ENCODE peak calls at places on chromosomes 6 and 20, in six cellular contexts. One of them, this sample, is unnamed.

GRCh38 chr6:146997062-146997461 is 207.2 kb upstream of the STXBP5 start:
- DNase-seq in HCT116: no peak
- DNase-seq in PC-3: peak; percentile 52
- DNase-seq in SK-N-SH: no peak
- DNase-seq in neural progenitor cell: no peak
- DNase-seq in GM23338: no peak
- DNase-seq in this sample: no peak

GRCh38 chr6:31906122-31906521 is 4.2 kb upstream of the ZBTB12 start:
- DNase-seq in HCT116: no peak
- DNase-seq in PC-3: no peak
- DNase-seq in SK-N-SH: no peak
- DNase-seq in neural progenitor cell: peak; percentile 71
- DNase-seq in GM23338: peak; percentile 70
- DNase-seq in this sample: no peak

GRCh38 chr20:17658648-17658993 is 23.4 kb downstream of the RRBP1 start:
- DNase-seq in HCT116: no peak
- DNase-seq in PC-3: no peak
- DNase-seq in SK-N-SH: no peak
- DNase-seq in neural progenitor cell: no peak
- DNase-seq in GM23338: no peak
- DNase-seq in this sample: no peak

GRCh38 chr6:3518356-3518841 is 61.5 kb upstream of the SLC22A23 start:
- DNase-seq in HCT116: peak; percentile 37
- DNase-seq in PC-3: peak; percentile 90
- DNase-seq in SK-N-SH: no peak
- DNase-seq in neural progenitor cell: no peak
- DNase-seq in GM23338: no peak
- DNase-seq in this sample: peak; percentile 54

GRCh38 chr6:3841711-3842565 is 7.2 kb upstream of the FAM50B start:
- DNase-seq in HCT116: no peak
- DNase-seq in PC-3: peak; percentile 88
- DNase-seq in SK-N-SH: peak; percentile 30
- DNase-seq in neural progenitor cell: no peak
- DNase-seq in GM23338: no peak
- DNase-seq in this sample: no peak

GRCh38 chr20:21159658-21160380 is 33.9 kb downstream of the KIZ start:
- DNase-seq in HCT116: no peak
- DNase-seq in PC-3: peak; percentile 25
- DNase-seq in SK-N-SH: no peak
- DNase-seq in neural progenitor cell: no peak
- DNase-seq in GM23338: no peak
- DNase-seq in this sample: no peak

GRCh38 chr6:152338335-152339125 is 298.6 kb downstream of the SYNE1 start:
- DNase-seq in HCT116: no peak
- DNase-seq in PC-3: peak; percentile 50
- DNase-seq in SK-N-SH: peak; percentile 59
- DNase-seq in neural progenitor cell: peak; percentile 33
- DNase-seq in GM23338: peak; percentile 50
- DNase-seq in this sample: peak; percentile 52

GRCh38 chr6:11650297-11650696 is 112.7 kb downstream of the TMEM170B start:
- DNase-seq in HCT116: no peak
- DNase-seq in PC-3: peak; percentile 57
- DNase-seq in SK-N-SH: no peak
- DNase-seq in neural progenitor cell: peak; percentile 90
- DNase-seq in GM23338: peak; percentile 90
- DNase-seq in this sample: no peak

GRCh38 chr6:39495023-39495422 is 172.5 kb upstream of the KCNK16 start:
- DNase-seq in HCT116: no peak
- DNase-seq in PC-3: no peak
- DNase-seq in SK-N-SH: no peak
- DNase-seq in neural progenitor cell: no peak
- DNase-seq in GM23338: peak; percentile 23
- DNase-seq in this sample: no peak

GRCh38 chr6:159254186-159254585 is 85.0 kb downstream of the FNDC1 start:
- DNase-seq in HCT116: no peak
- DNase-seq in PC-3: no peak
- DNase-seq in SK-N-SH: no peak
- DNase-seq in neural progenitor cell: no peak
- DNase-seq in GM23338: no peak
- DNase-seq in this sample: no peak

GRCh38 chr20:3323398-3323797 is 84.1 kb downstream of the DNAAF9 start:
- DNase-seq in HCT116: no peak
- DNase-seq in PC-3: peak; percentile 20
- DNase-seq in SK-N-SH: no peak
- DNase-seq in neural progenitor cell: no peak
- DNase-seq in GM23338: no peak
- DNase-seq in this sample: no peak

GRCh38 chr20:905396-905961 is 10.7 kb downstream of the ANGPT4 start:
- DNase-seq in HCT116: no peak
- DNase-seq in PC-3: no peak
- DNase-seq in SK-N-SH: no peak
- DNase-seq in neural progenitor cell: no peak
- DNase-seq in GM23338: no peak
- DNase-seq in this sample: no peak

GRCh38 chr6:5109436-5109835 is 24.3 kb downstream of the PPP1R3G start:
- DNase-seq in HCT116: no peak
- DNase-seq in PC-3: no peak
- DNase-seq in SK-N-SH: no peak
- DNase-seq in neural progenitor cell: no peak
- DNase-seq in GM23338: no peak
- DNase-seq in this sample: no peak

GRCh38 chr6:24996145-24996836 is 60.5 kb upstream of the RIPOR2 start:
- DNase-seq in HCT116: no peak
- DNase-seq in PC-3: no peak
- DNase-seq in SK-N-SH: no peak
- DNase-seq in neural progenitor cell: no peak
- DNase-seq in GM23338: no peak
- DNase-seq in this sample: no peak

GRCh38 chr6:163415620-163416379 is 1.3 kb downstream of the QKI start:
- DNase-seq in HCT116: no peak
- DNase-seq in PC-3: peak; percentile 33
- DNase-seq in SK-N-SH: peak; percentile 64
- DNase-seq in neural progenitor cell: peak; percentile 52
- DNase-seq in GM23338: peak; percentile 66
- DNase-seq in this sample: peak; percentile 77

GRCh38 chr6:111683749-111684267 is 78.1 kb upstream of the TRAF3IP2 start:
- DNase-seq in HCT116: no peak
- DNase-seq in PC-3: no peak
- DNase-seq in SK-N-SH: no peak
- DNase-seq in neural progenitor cell: no peak
- DNase-seq in GM23338: no peak
- DNase-seq in this sample: no peak

GRCh38 chr6:42093582-42094329 is 43.4 kb downstream of the TAF8 start:
- DNase-seq in HCT116: no peak
- DNase-seq in PC-3: peak; percentile 18
- DNase-seq in SK-N-SH: no peak
- DNase-seq in neural progenitor cell: no peak
- DNase-seq in GM23338: peak; percentile 77
- DNase-seq in this sample: peak; percentile 42

GRCh38 chr6:50185006-50185405 is 135.3 kb upstream of the DEFB112 start:
- DNase-seq in HCT116: no peak
- DNase-seq in PC-3: no peak
- DNase-seq in SK-N-SH: peak; percentile 12
- DNase-seq in neural progenitor cell: peak; percentile 70
- DNase-seq in GM23338: peak; percentile 76
- DNase-seq in this sample: peak; percentile 11

GRCh38 chr6:24257282-24257681 is 100.6 kb downstream of the DCDC2 start:
- DNase-seq in HCT116: peak; percentile 13
- DNase-seq in PC-3: peak; percentile 30
- DNase-seq in SK-N-SH: no peak
- DNase-seq in neural progenitor cell: peak; percentile 14
- DNase-seq in GM23338: peak; percentile 67
- DNase-seq in this sample: peak; percentile 10

GRCh38 chr20:7516631-7517051 is 423.6 kb downstream of the HAO1 start:
- DNase-seq in HCT116: no peak
- DNase-seq in PC-3: no peak
- DNase-seq in SK-N-SH: peak; percentile 1
- DNase-seq in neural progenitor cell: no peak
- DNase-seq in GM23338: no peak
- DNase-seq in this sample: peak; percentile 40

GRCh38 chr6:39086294-39086693 is 28.7 kb downstream of the SAYSD1 start:
- DNase-seq in HCT116: no peak
- DNase-seq in PC-3: no peak
- DNase-seq in SK-N-SH: no peak
- DNase-seq in neural progenitor cell: no peak
- DNase-seq in GM23338: no peak
- DNase-seq in this sample: no peak

GRCh38 chr6:169812257-169812644 is 60.8 kb downstream of the ERMARD start:
- DNase-seq in HCT116: no peak
- DNase-seq in PC-3: no peak
- DNase-seq in SK-N-SH: no peak
- DNase-seq in neural progenitor cell: no peak
- DNase-seq in GM23338: no peak
- DNase-seq in this sample: no peak

GRCh38 chr6:83474309-83474708 is 38.0 kb upstream of the PRSS35 start:
- DNase-seq in HCT116: no peak
- DNase-seq in PC-3: no peak
- DNase-seq in SK-N-SH: no peak
- DNase-seq in neural progenitor cell: no peak
- DNase-seq in GM23338: peak; percentile 2
- DNase-seq in this sample: no peak

GRCh38 chr20:10715035-10715434 is 41.2 kb upstream of the JAG1 start:
- DNase-seq in HCT116: no peak
- DNase-seq in PC-3: peak; percentile 85
- DNase-seq in SK-N-SH: no peak
- DNase-seq in neural progenitor cell: no peak
- DNase-seq in GM23338: no peak
- DNase-seq in this sample: no peak

GRCh38 chr20:51121901-51122412 is 99.0 kb upstream of the KCNG1 start:
- DNase-seq in HCT116: no peak
- DNase-seq in PC-3: peak; percentile 87
- DNase-seq in SK-N-SH: no peak
- DNase-seq in neural progenitor cell: no peak
- DNase-seq in GM23338: no peak
- DNase-seq in this sample: no peak

GRCh38 chr6:131782764-131783163 is 25.1 kb upstream of the ENPP1 start:
- DNase-seq in HCT116: no peak
- DNase-seq in PC-3: peak; percentile 31
- DNase-seq in SK-N-SH: no peak
- DNase-seq in neural progenitor cell: no peak
- DNase-seq in GM23338: peak; percentile 21
- DNase-seq in this sample: peak; percentile 32

GRCh38 chr6:21846541-21847451 is 253.2 kb downstream of the SOX4 start:
- DNase-seq in HCT116: no peak
- DNase-seq in PC-3: peak; percentile 19
- DNase-seq in SK-N-SH: peak; percentile 35
- DNase-seq in neural progenitor cell: peak; percentile 67
- DNase-seq in GM23338: peak; percentile 69
- DNase-seq in this sample: peak; percentile 82

GRCh38 chr20:21665687-21666446 is 39.6 kb upstream of the PAX1 start:
- DNase-seq in HCT116: no peak
- DNase-seq in PC-3: peak; percentile 40
- DNase-seq in SK-N-SH: no peak
- DNase-seq in neural progenitor cell: no peak
- DNase-seq in GM23338: no peak
- DNase-seq in this sample: no peak

GRCh38 chr20:1265916-1266166 is 253 bp upstream of the SNPH start:
- DNase-seq in HCT116: no peak
- DNase-seq in PC-3: no peak
- DNase-seq in SK-N-SH: no peak
- DNase-seq in neural progenitor cell: no peak
- DNase-seq in GM23338: no peak
- DNase-seq in this sample: no peak

GRCh38 chr20:10924628-10925266 is 250.9 kb upstream of the JAG1 start:
- DNase-seq in HCT116: no peak
- DNase-seq in PC-3: peak; percentile 84
- DNase-seq in SK-N-SH: no peak
- DNase-seq in neural progenitor cell: no peak
- DNase-seq in GM23338: no peak
- DNase-seq in this sample: peak; percentile 32

GRCh38 chr6:166121721-166122120 is 45.9 kb downstream of the TBXT start:
- DNase-seq in HCT116: no peak
- DNase-seq in PC-3: no peak
- DNase-seq in SK-N-SH: no peak
- DNase-seq in neural progenitor cell: no peak
- DNase-seq in GM23338: peak; percentile 8
- DNase-seq in this sample: no peak

GRCh38 chr6:43489277-43490072 is 12.1 kb downstream of the TJAP1 start:
- DNase-seq in HCT116: no peak
- DNase-seq in PC-3: no peak
- DNase-seq in SK-N-SH: peak; percentile 89
- DNase-seq in neural progenitor cell: peak; percentile 61
- DNase-seq in GM23338: no peak
- DNase-seq in this sample: no peak

GRCh38 chr6:35443341-35444030 is 8.7 kb upstream of the FANCE start:
- DNase-seq in HCT116: no peak
- DNase-seq in PC-3: no peak
- DNase-seq in SK-N-SH: no peak
- DNase-seq in neural progenitor cell: no peak
- DNase-seq in GM23338: no peak
- DNase-seq in this sample: no peak

DNA sequence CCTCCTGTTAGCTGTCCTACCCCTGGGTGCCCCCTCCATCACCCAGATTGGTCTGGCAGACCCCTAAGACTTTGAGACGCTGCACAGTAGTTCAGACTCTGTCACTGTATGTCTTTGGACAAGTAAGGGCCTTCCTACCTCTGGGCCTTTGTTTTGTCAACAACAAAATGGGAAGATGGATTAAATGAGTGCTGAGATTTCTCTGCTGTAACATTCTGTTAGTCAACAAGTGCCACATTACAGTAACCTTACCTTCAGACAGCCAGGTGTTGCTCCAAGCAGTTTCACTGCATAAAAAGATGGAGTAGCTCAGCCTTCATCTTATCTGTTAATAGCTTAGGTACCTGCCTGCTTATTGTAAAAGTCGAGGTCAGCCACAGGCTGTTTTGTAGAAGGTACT is 16.0 kb downstream of the CHMP4B start:
- DNase-seq in HCT116: no peak
- DNase-seq in PC-3: no peak
- DNase-seq in SK-N-SH: no peak
- DNase-seq in neural progenitor cell: no peak
- DNase-seq in GM23338: no peak
- DNase-seq in this sample: no peak
- TF ChIP-seq EZH2phosphoT487 in HCT116: no peak
- TF ChIP-seq EZH2phosphoT487 in PC-3: no peak
- TF ChIP-seq EZH2phosphoT487 in SK-N-SH: no peak
- TF ChIP-seq EZH2phosphoT487 in neural progenitor cell: no peak
- TF ChIP-seq EZH2phosphoT487 in GM23338: no peak
- TF ChIP-seq EZH2phosphoT487 in this sample: no peak

GRCh38 chr6:34295721-34296120 is 46.9 kb upstream of the SMIM29 start:
- DNase-seq in HCT116: no peak
- DNase-seq in PC-3: no peak
- DNase-seq in SK-N-SH: no peak
- DNase-seq in neural progenitor cell: no peak
- DNase-seq in GM23338: no peak
- DNase-seq in this sample: no peak
- H3K4me2 ChIP-seq in HCT116: no peak overlapping the region
- H3K4me2 ChIP-seq in PC-3: no peak overlapping the region
- H3K4me2 ChIP-seq in SK-N-SH: no peak overlapping the region
- H3K4me2 ChIP-seq in neural progenitor cell: no peak overlapping the region
- H3K4me2 ChIP-seq in GM23338: no peak overlapping the region
- H3K4me2 ChIP-seq in this sample: no peak overlapping the region

GRCh38 chr6:106637718-106638341 is 8.5 kb downstream of the QRSL1 start:
- DNase-seq in HCT116: no peak
- DNase-seq in PC-3: no peak
- DNase-seq in SK-N-SH: no peak
- DNase-seq in neural progenitor cell: no peak
- DNase-seq in GM23338: no peak
- DNase-seq in this sample: no peak
- H3K4me3 ChIP-seq in HCT116: no peak overlapping the region
- H3K4me3 ChIP-seq in PC-3: no peak overlapping the region
- H3K4me3 ChIP-seq in SK-N-SH: no peak overlapping the region
- H3K4me3 ChIP-seq in neural progenitor cell: no peak overlapping the region
- H3K4me3 ChIP-seq in GM23338: no peak overlapping the region
- H3K4me3 ChIP-seq in this sample: no peak overlapping the region

GRCh38 chr20:36301359-36302119 is 4.6 kb upstream of the DLGAP4 start:
- DNase-seq in HCT116: no peak
- DNase-seq in PC-3: no peak
- DNase-seq in SK-N-SH: no peak
- DNase-seq in neural progenitor cell: no peak
- DNase-seq in GM23338: no peak
- DNase-seq in this sample: no peak
- TF ChIP-seq EZH2phosphoT487 in HCT116: no peak
- TF ChIP-seq EZH2phosphoT487 in PC-3: no peak
- TF ChIP-seq EZH2phosphoT487 in SK-N-SH: no peak
- TF ChIP-seq EZH2phosphoT487 in neural progenitor cell: no peak
- TF ChIP-seq EZH2phosphoT487 in GM23338: no peak
- TF ChIP-seq EZH2phosphoT487 in this sample: no peak

This sample was measured in hepatocyte.